ENCODE peak calls at places on chromosomes 5 and 9, in nine cellular contexts. W is upper lobe of left lung, A is gastrocnemius medialis, B is GM12878, O is tibial nerve, K is IMR-90, T is ovary, J is H1, D is uterus. I is an unnamed sample.

GRCh38 chr5:32961066-32961429 is 249.9 kb downstream of the NPR3 start:
- DNase-seq in W (no peak), A (no peak), B (no peak), O (no peak), K (peak; percentile 31), T (no peak), J (no peak), D (no peak), I (no peak)

GRCh38 chr9:38298503-38298902 is 94.0 kb upstream of the ALDH1B1 start:
- DNase-seq in W (no peak), A (peak; percentile 20), B (no peak), O (no peak), K (no peak), T (no peak), J (no peak), D (no peak), I (peak; percentile 78)

GRCh38 chr9:129944501-129945116 is 98.4 kb downstream of the FNBP1 start:
- DNase-seq in W (peak; percentile 63), A (no peak), B (no peak), O (no peak), K (no peak), T (no peak), J (no peak), D (no peak), I (no peak)

GRCh38 chr5:92917044-92917443 is 664.0 kb downstream of the NR2F1-AS1 start:
- DNase-seq in W (no peak), A (no peak), B (no peak), O (no peak), K (peak; percentile 31), T (no peak), J (no peak), D (no peak), I (no peak)

GRCh38 chr9:98997580-98997979 is 53.9 kb downstream of the COL15A1 start:
- DNase-seq in W (no peak), A (no peak), B (no peak), O (no peak), K (peak; percentile 36), T (no peak), J (no peak), D (no peak), I (no peak)

GRCh38 chr9:131734165-131734610 is 5.7 kb downstream of the RAPGEF1 start:
- DNase-seq in W (peak; percentile 66), A (peak; percentile 74), B (no peak), O (no peak), K (no peak), T (no peak), J (no peak), D (no peak), I (peak; percentile 44)

GRCh38 chr9:12859704-12860251 is 85.0 kb downstream of the LURAP1L start:
- DNase-seq in W (no peak), A (no peak), B (no peak), O (no peak), K (peak; percentile 78), T (no peak), J (no peak), D (no peak), I (no peak)

GRCh38 chr5:135034186-135034962 is at the start of gene PITX1:
- DNase-seq in W (no peak), A (no peak), B (no peak), O (no peak), K (peak; percentile 69), T (no peak), J (no peak), D (no peak), I (peak; percentile 52)

DNA sequence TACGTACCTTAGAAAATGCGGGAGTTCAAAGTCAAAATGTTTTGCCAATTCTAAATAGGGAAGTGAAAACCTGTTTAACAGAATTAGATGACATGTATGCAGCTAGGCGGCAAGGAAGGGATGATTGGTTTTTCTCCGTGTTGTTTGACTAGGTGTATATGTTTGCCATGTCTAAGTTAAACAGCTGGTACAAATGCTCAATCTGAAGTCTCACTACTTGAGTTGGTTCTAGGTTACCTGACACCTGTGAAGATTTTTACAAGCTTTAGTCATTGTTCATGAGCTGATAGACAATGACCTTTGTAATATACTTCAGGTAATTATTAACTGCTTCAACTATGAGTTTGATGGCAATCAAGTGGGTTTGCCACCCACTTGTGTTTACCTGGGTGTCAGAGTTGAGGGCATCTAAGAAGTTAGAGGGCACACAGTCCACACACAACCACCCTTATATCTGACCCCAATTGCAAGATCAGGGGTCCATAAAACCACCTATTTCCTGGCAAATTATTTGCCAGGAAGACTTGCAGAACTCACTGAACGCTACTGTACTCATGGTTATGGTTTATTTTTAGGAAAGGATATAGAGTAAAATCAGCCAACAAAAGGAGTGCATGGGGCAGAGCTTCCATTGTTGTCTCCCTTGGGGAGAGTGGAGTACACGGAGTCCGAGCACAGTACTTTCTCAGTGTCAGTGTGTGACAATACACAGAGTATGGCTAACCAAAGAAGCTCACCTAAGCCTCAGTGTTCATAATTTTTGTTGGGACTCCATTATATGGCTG is 74.5 kb downstream of the SLC44A1 start:
- DNase-seq in W (no peak), A (no peak), B (peak; percentile 40), O (no peak), K (no peak), T (no peak), J (no peak), D (no peak), I (no peak)
- H3K4me1 ChIP-seq in W (no peaks in the 10 kb centered on the region), A (no peaks in the 10 kb centered on the region), B (peaks cover 8% of the 10 kb centered on the region), O (no peaks in the 10 kb centered on the region), K (no peaks in the 10 kb centered on the region), T (no peaks in the 10 kb centered on the region), J (no peaks in the 10 kb centered on the region), D (no peaks in the 10 kb centered on the region), I (no peaks in the 10 kb centered on the region)

GRCh38 chr9:33159760-33160127 is 7.4 kb downstream of the B4GALT1 start:
- DNase-seq in W (peak; percentile 82), A (peak; percentile 48), B (no peak), O (peak; percentile 52), K (peak; percentile 92), T (peak; percentile 28), J (no peak), D (no peak), I (peak; percentile 74)

GRCh38 chr9:33159058-33159759 is 7.9 kb downstream of the B4GALT1 start:
- DNase-seq in W (peak; percentile 80), A (peak; percentile 59), B (no peak), O (peak; percentile 77), K (peak; percentile 35), T (peak; percentile 81), J (no peak), D (peak; percentile 75), I (peak; percentile 87)

GRCh38 chr9:33157960-33158359 is 9.2 kb downstream of the B4GALT1 start:
- DNase-seq in W (no peak), A (no peak), B (no peak), O (no peak), K (no peak), T (no peak), J (no peak), D (no peak), I (peak; percentile 9)

GRCh38 chr9:33161011-33161588 is 6.0 kb downstream of the B4GALT1 start:
- DNase-seq in W (peak; percentile 93), A (peak; percentile 77), B (no peak), O (peak; percentile 36), K (peak; percentile 98), T (peak; percentile 71), J (no peak), D (peak; percentile 66), I (peak; percentile 92)

DNA sequence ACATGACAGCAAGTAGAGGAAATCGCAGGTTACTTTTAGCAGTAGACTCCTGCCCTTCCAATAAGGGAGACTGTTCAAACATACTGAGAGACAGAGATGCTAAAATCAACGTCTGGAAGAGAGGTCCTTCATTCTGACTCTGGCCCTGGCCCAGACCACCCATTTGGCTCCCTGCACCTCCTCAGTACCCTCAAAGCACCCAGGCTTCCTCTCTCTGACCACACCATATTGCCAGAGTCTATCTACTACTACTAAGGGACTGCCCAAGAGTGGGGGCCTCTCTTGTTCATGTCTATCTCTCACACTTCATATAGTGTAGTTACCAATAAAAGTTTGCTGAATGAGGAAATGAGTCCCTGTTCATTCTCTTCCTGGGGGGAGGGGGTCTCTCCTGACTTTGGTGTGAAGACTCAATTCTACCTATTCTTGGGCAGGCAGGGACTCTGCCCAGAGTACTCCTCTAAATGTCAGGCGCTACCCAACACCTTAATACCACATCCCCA is 8.5 kb downstream of the B4GALT1 start:
- DNase-seq in W (no peak), A (no peak), B (no peak), O (no peak), K (no peak), T (peak; percentile 16), J (no peak), D (no peak), I (no peak)
- TF ChIP-seq POLR2A in W (no peak), A (no peak), B (peak; percentile 14), O (no peak), K (no peak), T (no peak), J (no peak), D (no peak), I (no peak)

GRCh38 chr9:114592356-114592755 is 4.8 kb downstream of the ATP6V1G1 start:
- DNase-seq in W (peak; percentile 28), A (peak; percentile 30), B (no peak), O (no peak), K (peak; percentile 49), T (no peak), J (no peak), D (no peak), I (peak; percentile 27)

GRCh38 chr9:114594136-114594535 is 6.6 kb downstream of the ATP6V1G1 start:
- DNase-seq in W (no peak), A (no peak), B (no peak), O (no peak), K (no peak), T (no peak), J (no peak), D (no peak), I (no peak)

GRCh38 chr9:114590328-114590727 is 2.8 kb downstream of the ATP6V1G1 start:
- DNase-seq in W (no peak), A (no peak), B (no peak), O (no peak), K (no peak), T (no peak), J (no peak), D (no peak), I (no peak)

GRCh38 chr9:114588671-114589526 is 1.3 kb downstream of the ATP6V1G1 start:
- DNase-seq in W (no peak), A (no peak), B (no peak), O (no peak), K (peak; percentile 84), T (no peak), J (no peak), D (no peak), I (no peak)

DNA sequence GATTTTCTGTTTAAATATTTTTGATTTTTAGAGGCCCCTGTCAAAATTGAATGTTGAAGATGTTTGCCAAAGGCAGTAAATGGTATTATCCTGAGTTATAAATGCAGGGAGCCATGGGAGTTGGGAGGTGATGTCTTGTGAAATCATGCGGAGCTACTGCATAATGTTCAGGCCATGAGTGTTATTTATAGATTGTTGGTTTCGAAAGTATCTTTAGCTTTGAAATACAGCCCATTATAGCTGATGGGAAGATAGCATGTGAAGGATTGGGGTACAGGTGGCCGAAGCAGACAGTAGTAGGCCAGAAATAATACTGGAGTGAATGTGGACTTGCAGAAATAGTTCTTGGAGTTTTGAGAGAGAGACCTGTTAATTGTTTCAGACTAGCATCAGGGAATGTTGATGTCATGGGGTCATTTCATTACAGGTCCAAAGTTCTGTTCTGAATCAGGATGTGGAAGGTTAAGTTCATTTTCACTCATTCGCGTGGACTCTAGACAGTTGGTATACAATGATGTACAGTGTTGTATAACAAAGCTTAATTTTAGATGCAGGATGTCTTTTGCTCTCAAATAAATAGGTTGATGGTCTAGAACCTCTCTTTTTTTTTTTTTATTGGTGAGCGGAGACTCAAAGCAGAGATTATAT is 3.8 kb downstream of the ATP6V1G1 start:
- DNase-seq in W (no peak), A (peak; percentile 32), B (no peak), O (no peak), K (no peak), T (no peak), J (no peak), D (no peak), I (no peak)
- H3K36me3 ChIP-seq in W (peaks cover 10% of the 10 kb centered on the region), A (peaks cover 36% of the 10 kb centered on the region), B (peaks cover 18% of the 10 kb centered on the region), O (peaks cover 5% of the 10 kb centered on the region), K (peaks cover 25% of the 10 kb centered on the region), T (no peaks in the 10 kb centered on the region), J (peaks cover 32% of the 10 kb centered on the region), D (no peaks in the 10 kb centered on the region), I (no peaks in the 10 kb centered on the region)

GRCh38 chr5:175684931-175685330 is 27.1 kb downstream of the HRH2 start:
- DNase-seq in W (no peak), A (no peak), B (no peak), O (no peak), K (no peak), T (no peak), J (no peak), D (no peak), I (no peak)

GRCh38 chr5:175686826-175687225 is 29.0 kb downstream of the HRH2 start:
- DNase-seq in W (no peak), A (no peak), B (no peak), O (no peak), K (no peak), T (no peak), J (no peak), D (no peak), I (no peak)

GRCh38 chr5:175687231-175687701 is 29.4 kb downstream of the HRH2 start:
- DNase-seq in W (no peak), A (no peak), B (no peak), O (no peak), K (no peak), T (no peak), J (no peak), D (no peak), I (peak; percentile 13)

GRCh38 chr5:175686396-175686795 is 28.5 kb downstream of the HRH2 start:
- DNase-seq in W (no peak), A (no peak), B (no peak), O (no peak), K (no peak), T (no peak), J (no peak), D (no peak), I (no peak)

DNA sequence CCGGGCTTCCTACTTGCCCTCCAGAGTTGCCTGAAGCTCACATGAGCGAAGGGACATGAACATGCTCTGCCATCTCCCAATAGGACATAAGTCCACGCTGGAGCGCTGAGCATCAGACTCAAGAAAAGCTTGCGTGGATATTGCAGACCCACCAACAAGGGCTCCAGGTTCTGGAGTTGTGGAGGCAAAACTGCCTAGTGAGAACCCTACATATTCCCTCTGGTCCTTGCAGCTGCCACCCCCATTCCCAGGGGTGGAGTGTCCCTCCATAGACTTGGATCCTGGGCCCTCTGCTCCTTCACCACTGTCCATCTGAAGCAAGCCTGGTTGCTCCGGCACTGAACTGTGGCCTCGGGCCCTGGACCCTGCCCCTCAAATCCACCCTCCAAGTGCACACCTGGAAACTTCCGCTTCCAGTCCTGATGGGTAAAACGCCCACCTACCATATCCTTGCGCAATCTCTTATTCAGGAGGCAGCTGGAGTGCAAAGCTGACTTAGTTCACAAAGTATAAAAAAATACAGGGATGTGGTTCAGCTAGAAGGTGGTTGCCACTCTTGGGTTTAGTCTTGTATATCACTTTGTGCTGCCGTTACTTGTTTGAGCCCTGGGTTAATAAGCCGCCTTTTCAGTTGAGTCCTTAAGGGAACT is 28.0 kb downstream of the HRH2 start:
- DNase-seq in W (no peak), A (no peak), B (no peak), O (no peak), K (no peak), T (no peak), J (no peak), D (no peak), I (no peak)
- H3K4me1 ChIP-seq in W (no peaks in the 10 kb centered on the region), A (peaks cover 12% of the 10 kb centered on the region), B (no peaks in the 10 kb centered on the region), O (peaks cover 4% of the 10 kb centered on the region), K (no peaks in the 10 kb centered on the region), T (no peaks in the 10 kb centered on the region), J (peaks cover 1% of the 10 kb centered on the region), D (no peaks in the 10 kb centered on the region), I (no peaks in the 10 kb centered on the region)

I was measured in adrenal gland.